ENCODE peak calls at places on chromosomes 16 and 17, in seven cellular contexts. One of them, this sample, is unnamed.
A peak's percentile ranks its signal among the peaks of the same experiment; 100 is the strongest.

GRCh38 chr16:84603115-84603816 is 14.6 kb downstream of the COTL1 start:
- DNase-seq in OCI-LY7: no peak
- DNase-seq in MM.1S: no peak
- DNase-seq in body of pancreas: peak; percentile 60
- DNase-seq in left ventricle myocardium inferior: peak; percentile 76
- DNase-seq in CD8-positive, alpha-beta T cell: peak; percentile 53
- DNase-seq in neural progenitor cell: no peak
- DNase-seq in this sample: peak; percentile 81

GRCh38 chr17:66943484-66943883 is 21.0 kb upstream of the CACNG4 start:
- DNase-seq in MM.1S: no peak
- DNase-seq in body of pancreas: no peak
- DNase-seq in left ventricle myocardium inferior: no peak
- DNase-seq in neural progenitor cell: no peak
- DNase-seq in CD8-positive, alpha-beta T cell: no peak
- DNase-seq in OCI-LY7: no peak
- DNase-seq in this sample: no peak

GRCh38 chr16:81326971-81327370 is 12.2 kb downstream of the GAN start:
- DNase-seq in left ventricle myocardium inferior: no peak
- DNase-seq in CD8-positive, alpha-beta T cell: no peak
- DNase-seq in MM.1S: no peak
- DNase-seq in OCI-LY7: no peak
- DNase-seq in body of pancreas: no peak
- DNase-seq in neural progenitor cell: no peak
- DNase-seq in this sample: no peak

GRCh38 chr17:6480325-6480675 is 36.0 kb downstream of the PIMREG start:
- DNase-seq in MM.1S: no peak
- DNase-seq in CD8-positive, alpha-beta T cell: no peak
- DNase-seq in body of pancreas: no peak
- DNase-seq in neural progenitor cell: peak; percentile 37
- DNase-seq in left ventricle myocardium inferior: no peak
- DNase-seq in OCI-LY7: no peak
- DNase-seq in this sample: no peak

GRCh38 chr17:82966415-82966814 is 113.0 kb upstream of the METRNL start:
- DNase-seq in CD8-positive, alpha-beta T cell: no peak
- DNase-seq in neural progenitor cell: no peak
- DNase-seq in OCI-LY7: no peak
- DNase-seq in left ventricle myocardium inferior: no peak
- DNase-seq in MM.1S: no peak
- DNase-seq in body of pancreas: no peak
- DNase-seq in this sample: no peak

GRCh38 chr17:3008336-3009279 is 54.8 kb downstream of the OR1D5 start:
- DNase-seq in body of pancreas: no peak
- DNase-seq in left ventricle myocardium inferior: no peak
- DNase-seq in neural progenitor cell: no peak
- DNase-seq in MM.1S: no peak
- DNase-seq in CD8-positive, alpha-beta T cell: no peak
- DNase-seq in OCI-LY7: no peak
- DNase-seq in this sample: no peak

GRCh38 chr16:1088295-1089170 is 7.5 kb downstream of the C1QTNF8 start:
- DNase-seq in OCI-LY7: no peak
- DNase-seq in neural progenitor cell: no peak
- DNase-seq in body of pancreas: no peak
- DNase-seq in MM.1S: no peak
- DNase-seq in left ventricle myocardium inferior: no peak
- DNase-seq in CD8-positive, alpha-beta T cell: no peak
- DNase-seq in this sample: no peak

GRCh38 chr17:19569785-19570496 is 36.3 kb downstream of the SLC47A1 start:
- DNase-seq in MM.1S: peak; percentile 64
- DNase-seq in CD8-positive, alpha-beta T cell: no peak
- DNase-seq in body of pancreas: no peak
- DNase-seq in left ventricle myocardium inferior: no peak
- DNase-seq in OCI-LY7: peak; percentile 63
- DNase-seq in neural progenitor cell: no peak
- DNase-seq in this sample: peak; percentile 68

GRCh38 chr17:63545302-63545928 is 4.9 kb upstream of the DCAF7 start:
- DNase-seq in body of pancreas: no peak
- DNase-seq in neural progenitor cell: no peak
- DNase-seq in OCI-LY7: no peak
- DNase-seq in CD8-positive, alpha-beta T cell: no peak
- DNase-seq in MM.1S: no peak
- DNase-seq in left ventricle myocardium inferior: no peak
- DNase-seq in this sample: no peak

GRCh38 chr16:6020162-6020980 is 922.8 kb upstream of the EEF2KMT start:
- DNase-seq in neural progenitor cell: peak; percentile 40
- DNase-seq in MM.1S: no peak
- DNase-seq in OCI-LY7: no peak
- DNase-seq in body of pancreas: no peak
- DNase-seq in left ventricle myocardium inferior: no peak
- DNase-seq in CD8-positive, alpha-beta T cell: no peak
- DNase-seq in this sample: no peak

DNA sequence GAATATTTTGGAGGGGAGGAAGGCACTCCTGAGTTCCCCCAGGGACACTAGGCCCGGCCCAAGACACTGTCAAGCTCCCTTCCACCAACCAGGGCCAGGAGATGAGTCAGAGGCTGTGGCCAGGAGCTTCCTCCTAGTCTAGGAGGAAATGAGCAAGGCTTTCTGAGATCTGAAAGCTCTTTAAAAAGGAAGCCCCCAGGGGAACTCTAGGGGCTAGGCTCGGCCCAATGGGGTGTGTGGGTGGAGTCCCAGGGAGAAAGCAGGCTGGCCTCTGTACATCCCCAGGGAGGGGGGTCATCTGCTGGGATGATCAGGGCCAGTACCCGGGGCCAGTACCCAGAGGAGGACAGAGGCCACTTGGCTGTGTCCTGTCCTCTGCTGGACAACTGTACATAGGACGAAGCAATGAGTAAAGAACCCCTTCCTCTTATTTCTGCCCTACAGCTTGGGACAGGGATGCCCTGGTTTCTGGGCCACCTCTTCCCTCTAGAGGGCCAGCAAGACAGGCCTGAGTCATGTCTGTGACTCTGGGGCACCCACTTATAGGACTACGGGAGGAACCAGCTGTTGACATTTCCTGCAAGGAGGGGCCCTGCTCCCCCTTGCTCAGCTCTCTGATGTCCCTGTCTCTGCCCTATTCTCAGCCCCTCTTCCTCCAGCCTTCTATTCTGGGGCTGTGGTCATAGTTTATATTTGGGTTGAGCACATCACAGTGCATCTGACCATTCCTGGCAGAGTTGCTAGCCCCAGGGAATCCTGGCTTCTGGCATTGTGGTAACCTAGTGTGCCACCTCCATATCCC is 2.7 kb downstream of the FHOD1 start:
- DNase-seq in OCI-LY7: peak; percentile 91
- DNase-seq in CD8-positive, alpha-beta T cell: peak; percentile 74
- DNase-seq in MM.1S: peak; percentile 88
- DNase-seq in left ventricle myocardium inferior: peak; percentile 77
- DNase-seq in body of pancreas: peak; percentile 44
- DNase-seq in neural progenitor cell: no peak
- DNase-seq in this sample: peak; percentile 93
- H3K4me1 ChIP-seq in OCI-LY7: peaks cover 61% of the 10 kb centered on the region
- H3K4me1 ChIP-seq in CD8-positive, alpha-beta T cell: peaks cover 42% of the 10 kb centered on the region
- H3K4me1 ChIP-seq in MM.1S: peaks cover 36% of the 10 kb centered on the region
- H3K4me1 ChIP-seq in left ventricle myocardium inferior: peaks cover 97% of the 10 kb centered on the region
- H3K4me1 ChIP-seq in body of pancreas: peaks cover 68% of the 10 kb centered on the region
- H3K4me1 ChIP-seq in neural progenitor cell: peaks cover 19% of the 10 kb centered on the region
- H3K4me1 ChIP-seq in this sample: peaks cover 80% of the 10 kb centered on the region

GRCh38 chr17:61403846-61404701 is 4.4 kb downstream of the TBX2 start:
- DNase-seq in neural progenitor cell: peak; percentile 59
- DNase-seq in left ventricle myocardium inferior: no peak
- DNase-seq in CD8-positive, alpha-beta T cell: no peak
- DNase-seq in MM.1S: no peak
- DNase-seq in body of pancreas: no peak
- DNase-seq in OCI-LY7: no peak
- DNase-seq in this sample: no peak

GRCh38 chr17:61401280-61402072 is 1.8 kb downstream of the TBX2 start:
- DNase-seq in OCI-LY7: no peak
- DNase-seq in left ventricle myocardium inferior: no peak
- DNase-seq in body of pancreas: no peak
- DNase-seq in CD8-positive, alpha-beta T cell: no peak
- DNase-seq in MM.1S: no peak
- DNase-seq in neural progenitor cell: peak; percentile 21
- DNase-seq in this sample: no peak

GRCh38 chr17:61402073-61402541 is 2.5 kb downstream of the TBX2 start:
- DNase-seq in body of pancreas: no peak
- DNase-seq in neural progenitor cell: no peak
- DNase-seq in OCI-LY7: no peak
- DNase-seq in MM.1S: no peak
- DNase-seq in left ventricle myocardium inferior: no peak
- DNase-seq in CD8-positive, alpha-beta T cell: no peak
- DNase-seq in this sample: no peak

GRCh38 chr17:61404702-61405046 is 5.0 kb downstream of the TBX2 start:
- DNase-seq in CD8-positive, alpha-beta T cell: no peak
- DNase-seq in left ventricle myocardium inferior: no peak
- DNase-seq in neural progenitor cell: no peak
- DNase-seq in MM.1S: no peak
- DNase-seq in OCI-LY7: no peak
- DNase-seq in body of pancreas: no peak
- DNase-seq in this sample: no peak

GRCh38 chr17:61402978-61403845 is 3.6 kb downstream of the TBX2 start:
- DNase-seq in body of pancreas: no peak
- DNase-seq in neural progenitor cell: peak; percentile 67
- DNase-seq in CD8-positive, alpha-beta T cell: no peak
- DNase-seq in MM.1S: no peak
- DNase-seq in left ventricle myocardium inferior: no peak
- DNase-seq in OCI-LY7: no peak
- DNase-seq in this sample: no peak
- TF ChIP-seq CTCF in body of pancreas: no peak
- TF ChIP-seq CTCF in neural progenitor cell: no peak
- TF ChIP-seq CTCF in CD8-positive, alpha-beta T cell: no peak
- TF ChIP-seq CTCF in MM.1S: no peak
- TF ChIP-seq CTCF in left ventricle myocardium inferior: no peak
- TF ChIP-seq CTCF in OCI-LY7: no peak
- TF ChIP-seq CTCF in this sample: no peak

GRCh38 chr17:81096741-81097133 is 61.8 kb downstream of the BAIAP2 start:
- DNase-seq in OCI-LY7: no peak
- DNase-seq in body of pancreas: no peak
- DNase-seq in MM.1S: no peak
- DNase-seq in neural progenitor cell: no peak
- DNase-seq in left ventricle myocardium inferior: no peak
- DNase-seq in CD8-positive, alpha-beta T cell: no peak
- DNase-seq in this sample: no peak

GRCh38 chr17:81094224-81094743 is 59.3 kb downstream of the BAIAP2 start:
- DNase-seq in MM.1S: no peak
- DNase-seq in left ventricle myocardium inferior: no peak
- DNase-seq in CD8-positive, alpha-beta T cell: no peak
- DNase-seq in neural progenitor cell: no peak
- DNase-seq in body of pancreas: no peak
- DNase-seq in OCI-LY7: no peak
- DNase-seq in this sample: no peak

GRCh38 chr17:81093576-81094223 is 58.7 kb downstream of the BAIAP2 start:
- DNase-seq in neural progenitor cell: peak; percentile 18
- DNase-seq in left ventricle myocardium inferior: no peak
- DNase-seq in CD8-positive, alpha-beta T cell: no peak
- DNase-seq in body of pancreas: no peak
- DNase-seq in OCI-LY7: no peak
- DNase-seq in MM.1S: no peak
- DNase-seq in this sample: no peak

GRCh38 chr17:81095608-81095888 is 60.6 kb downstream of the BAIAP2 start:
- DNase-seq in OCI-LY7: no peak
- DNase-seq in body of pancreas: no peak
- DNase-seq in MM.1S: no peak
- DNase-seq in CD8-positive, alpha-beta T cell: no peak
- DNase-seq in left ventricle myocardium inferior: no peak
- DNase-seq in neural progenitor cell: no peak
- DNase-seq in this sample: no peak

GRCh38 chr17:81094744-81095607 is 60.0 kb downstream of the BAIAP2 start:
- DNase-seq in body of pancreas: peak; percentile 64
- DNase-seq in left ventricle myocardium inferior: no peak
- DNase-seq in MM.1S: no peak
- DNase-seq in OCI-LY7: peak; percentile 38
- DNase-seq in neural progenitor cell: peak; percentile 88
- DNase-seq in CD8-positive, alpha-beta T cell: peak; percentile 98
- DNase-seq in this sample: peak; percentile 80
- H3K4me1 ChIP-seq in body of pancreas: peaks cover 26% of the 10 kb centered on the region
- H3K4me1 ChIP-seq in left ventricle myocardium inferior: peaks cover 23% of the 10 kb centered on the region
- H3K4me1 ChIP-seq in MM.1S: peaks cover 5% of the 10 kb centered on the region
- H3K4me1 ChIP-seq in OCI-LY7: peaks cover 4% of the 10 kb centered on the region
- H3K4me1 ChIP-seq in neural progenitor cell: peaks cover 47% of the 10 kb centered on the region
- H3K4me1 ChIP-seq in CD8-positive, alpha-beta T cell: peaks cover 54% of the 10 kb centered on the region
- H3K4me1 ChIP-seq in this sample: peaks cover 25% of the 10 kb centered on the region

DNA sequence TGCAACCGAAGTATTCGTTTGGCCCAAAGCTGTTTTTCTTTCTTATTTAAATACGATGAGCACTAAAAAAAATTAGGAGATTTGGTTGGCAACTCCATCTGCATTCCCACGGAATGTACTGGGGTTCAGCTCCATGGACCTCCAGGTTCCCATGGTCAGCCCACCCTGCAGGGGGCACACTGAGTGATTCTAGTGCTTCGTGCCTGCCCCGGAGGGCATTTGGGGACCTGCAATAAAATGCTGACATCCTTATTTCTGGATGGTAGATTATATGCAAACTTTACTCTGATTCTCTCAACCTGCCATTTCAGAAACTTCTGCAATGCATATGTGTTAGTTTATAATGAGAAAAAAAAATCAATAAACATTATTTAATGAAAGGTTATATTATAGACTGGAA is 339.4 kb downstream of the XYLT1 start:
- DNase-seq in left ventricle myocardium inferior: no peak
- DNase-seq in body of pancreas: no peak
- DNase-seq in CD8-positive, alpha-beta T cell: no peak
- DNase-seq in MM.1S: no peak
- DNase-seq in OCI-LY7: no peak
- DNase-seq in neural progenitor cell: no peak
- DNase-seq in this sample: no peak
- TF ChIP-seq CTCF in left ventricle myocardium inferior: no peak
- TF ChIP-seq CTCF in body of pancreas: no peak
- TF ChIP-seq CTCF in CD8-positive, alpha-beta T cell: no peak
- TF ChIP-seq CTCF in MM.1S: no peak
- TF ChIP-seq CTCF in OCI-LY7: peak; percentile 64
- TF ChIP-seq CTCF in neural progenitor cell: peak; percentile 34
- TF ChIP-seq CTCF in this sample: no peak

GRCh38 chr17:81082177-81083073 is 47.5 kb downstream of the BAIAP2 start:
- DNase-seq in neural progenitor cell: no peak
- DNase-seq in body of pancreas: peak; percentile 44
- DNase-seq in OCI-LY7: no peak
- DNase-seq in left ventricle myocardium inferior: peak; percentile 66
- DNase-seq in MM.1S: no peak
- DNase-seq in CD8-positive, alpha-beta T cell: no peak
- DNase-seq in this sample: no peak

GRCh38 chr17:81081217-81081616 is 46.3 kb downstream of the BAIAP2 start:
- DNase-seq in neural progenitor cell: no peak
- DNase-seq in CD8-positive, alpha-beta T cell: no peak
- DNase-seq in body of pancreas: no peak
- DNase-seq in OCI-LY7: no peak
- DNase-seq in MM.1S: no peak
- DNase-seq in left ventricle myocardium inferior: no peak
- DNase-seq in this sample: no peak

GRCh38 chr17:81081619-81082176 is 46.7 kb downstream of the BAIAP2 start:
- DNase-seq in body of pancreas: no peak
- DNase-seq in CD8-positive, alpha-beta T cell: no peak
- DNase-seq in OCI-LY7: no peak
- DNase-seq in MM.1S: no peak
- DNase-seq in left ventricle myocardium inferior: no peak
- DNase-seq in neural progenitor cell: no peak
- DNase-seq in this sample: no peak

GRCh38 chr17:81084691-81085419 is 49.9 kb downstream of the BAIAP2 start:
- DNase-seq in left ventricle myocardium inferior: peak; percentile 43
- DNase-seq in body of pancreas: peak; percentile 88
- DNase-seq in CD8-positive, alpha-beta T cell: no peak
- DNase-seq in MM.1S: no peak
- DNase-seq in neural progenitor cell: no peak
- DNase-seq in OCI-LY7: no peak
- DNase-seq in this sample: peak; percentile 78

GRCh38 chr17:81083125-81083765 is 48.3 kb downstream of the BAIAP2 start:
- DNase-seq in left ventricle myocardium inferior: no peak
- DNase-seq in neural progenitor cell: no peak
- DNase-seq in MM.1S: no peak
- DNase-seq in body of pancreas: peak; percentile 81
- DNase-seq in OCI-LY7: no peak
- DNase-seq in CD8-positive, alpha-beta T cell: no peak
- DNase-seq in this sample: no peak
- H3K4me1 ChIP-seq in left ventricle myocardium inferior: peaks cover 59% of the 10 kb centered on the region
- H3K4me1 ChIP-seq in neural progenitor cell: peaks cover 6% of the 10 kb centered on the region
- H3K4me1 ChIP-seq in MM.1S: no peaks in the 10 kb centered on the region
- H3K4me1 ChIP-seq in body of pancreas: peaks cover 28% of the 10 kb centered on the region
- H3K4me1 ChIP-seq in OCI-LY7: no peaks in the 10 kb centered on the region
- H3K4me1 ChIP-seq in CD8-positive, alpha-beta T cell: no peaks in the 10 kb centered on the region
- H3K4me1 ChIP-seq in this sample: peaks cover 28% of the 10 kb centered on the region

This sample was measured in gastrocnemius medialis.